ENCODE peak calls at places on chromosomes 16 and 17, in four cellular contexts. O is AG10803, W is left lung, K is neural crest cell. N is an unnamed sample.

GRCh38 chr17:47270946-47271705 is 17.5 kb downstream of the ITGB3 start:
- DNase-seq in K (no peak), W (no peak), O (no peak), N (no peak)

GRCh38 chr17:5373112-5373511 is 46.4 kb downstream of the NUP88 start:
- DNase-seq in W (no peak), O (no peak), K (no peak), N (no peak)

GRCh38 chr17:7384489-7385081 is 3.7 kb downstream of the TNK1 start:
- DNase-seq in W (no peak), O (no peak), K (no peak), N (no peak)

GRCh38 chr17:58995247-58995940 is 111.3 kb downstream of the TRIM37 start:
- DNase-seq in O (peak; percentile 34), K (no peak), W (no peak), N (no peak)

GRCh38 chr17:59892849-59893616 is at the start of the genes RPS6KB1 and TUBD1:
- DNase-seq in O (peak; percentile 99), K (peak; percentile 90), W (peak; percentile 98), N (peak; percentile 98)

GRCh38 chr17:21573961-21574610 is 118.2 kb upstream of the KCNJ18 start:
- DNase-seq in W (peak; percentile 67), O (peak; percentile 63), K (no peak), N (peak; percentile 20)

GRCh38 chr16:3063617-3064389 is 1.6 kb upstream of the IL32 start:
- DNase-seq in O (no peak), K (no peak), W (no peak), N (no peak)

GRCh38 chr17:77654861-77655260 is 303.6 kb upstream of the TNRC6C start:
- DNase-seq in W (no peak), O (no peak), K (no peak), N (no peak)

GRCh38 chr17:7499161-7499560 is 15.0 kb downstream of the POLR2A start:
- DNase-seq in O (no peak), W (no peak), K (no peak), N (no peak)

GRCh38 chr17:70820276-70820675 is 650.9 kb downstream of the KCNJ2 start:
- DNase-seq in W (no peak), O (peak; percentile 51), K (no peak), N (no peak)

GRCh38 chr17:80838381-80839345 is 153.0 kb upstream of the CHMP6 start:
- DNase-seq in W (no peak), K (no peak), O (no peak), N (no peak)

GRCh38 chr16:59905628-59906027 is 1171.5 kb upstream of the GOT2 start:
- DNase-seq in O (peak; percentile 34), W (no peak), K (no peak), N (no peak)

GRCh38 chr16:56780646-56781045 is 50.7 kb downstream of the NUP93 start:
- DNase-seq in O (peak; percentile 8), W (no peak), K (no peak), N (peak; percentile 7)

GRCh38 chr16:19437280-19437679 is 19.6 kb downstream of the TMC5 start:
- DNase-seq in W (no peak), O (no peak), K (no peak), N (no peak)

GRCh38 chr17:35930211-35931065 is at the start of gene RDM1:
- DNase-seq in W (peak; percentile 68), O (peak; percentile 12), K (peak; percentile 75), N (peak; percentile 94)

GRCh38 chr16:19165101-19165500 is 2.9 kb upstream of the SYT17 start:
- DNase-seq in W (no peak), K (no peak), O (no peak), N (no peak)

GRCh38 chr16:81465375-81465943 is 20.9 kb downstream of the CMIP start:
- DNase-seq in O (no peak), W (no peak), K (no peak), N (no peak)

GRCh38 chr16:48903054-48903453 is 293.1 kb upstream of the N4BP1 start:
- DNase-seq in O (no peak), W (no peak), K (peak; percentile 10), N (no peak)

GRCh38 chr16:48904333-48904732 is 294.4 kb upstream of the N4BP1 start:
- DNase-seq in O (no peak), K (no peak), W (no peak), N (no peak)

GRCh38 chr16:48899500-48899899 is 289.5 kb upstream of the N4BP1 start:
- DNase-seq in O (no peak), K (no peak), W (no peak), N (no peak)

GRCh38 chr16:48905632-48906031 is 295.7 kb upstream of the N4BP1 start:
- DNase-seq in O (no peak), W (no peak), K (no peak), N (no peak)

DNA sequence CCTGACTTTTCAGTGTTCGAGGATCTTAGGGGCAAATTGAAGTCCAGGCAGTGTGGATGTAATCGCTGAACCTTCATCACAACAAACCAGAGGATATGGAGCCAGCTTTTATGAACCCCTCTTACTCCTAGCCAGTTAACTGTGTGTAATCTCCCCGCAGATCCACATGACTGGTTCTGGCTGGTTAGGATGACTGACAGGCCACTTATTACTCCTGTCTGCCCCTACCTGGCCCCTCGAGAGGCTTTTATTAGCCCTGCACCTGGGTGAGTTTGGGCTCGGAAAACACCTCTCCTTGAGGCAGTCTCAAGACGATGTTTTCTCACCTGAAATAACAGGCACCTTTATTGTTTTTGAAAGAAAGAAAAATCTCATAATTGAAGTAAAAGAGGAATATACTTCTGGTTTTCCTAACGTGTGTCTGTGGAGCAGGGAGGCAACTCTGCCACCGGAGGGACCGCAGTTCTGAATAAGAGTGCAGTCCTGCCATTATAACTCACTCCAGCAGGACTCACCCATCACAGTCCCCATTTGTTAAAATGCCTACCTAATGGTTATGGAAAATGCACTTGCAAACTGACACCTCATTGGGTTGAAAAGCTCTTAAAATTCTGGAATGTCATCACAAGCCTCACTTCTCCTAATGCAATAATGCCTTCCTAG is 291.9 kb upstream of the N4BP1 start:
- DNase-seq in O (no peak), W (no peak), K (no peak), N (no peak)
- TF ChIP-seq CTCF in O (peak; percentile 12), W (no peak), K (peak; percentile 25), N (no peak)

GRCh38 chr17:82022310-82022980 is at the start of gene CENPX:
- DNase-seq in W (no peak), K (peak; percentile 42), O (no peak), N (no peak)
- TF ChIP-seq CTCF in W (no peak), K (no peak), O (no peak), N (no peak)

DNA sequence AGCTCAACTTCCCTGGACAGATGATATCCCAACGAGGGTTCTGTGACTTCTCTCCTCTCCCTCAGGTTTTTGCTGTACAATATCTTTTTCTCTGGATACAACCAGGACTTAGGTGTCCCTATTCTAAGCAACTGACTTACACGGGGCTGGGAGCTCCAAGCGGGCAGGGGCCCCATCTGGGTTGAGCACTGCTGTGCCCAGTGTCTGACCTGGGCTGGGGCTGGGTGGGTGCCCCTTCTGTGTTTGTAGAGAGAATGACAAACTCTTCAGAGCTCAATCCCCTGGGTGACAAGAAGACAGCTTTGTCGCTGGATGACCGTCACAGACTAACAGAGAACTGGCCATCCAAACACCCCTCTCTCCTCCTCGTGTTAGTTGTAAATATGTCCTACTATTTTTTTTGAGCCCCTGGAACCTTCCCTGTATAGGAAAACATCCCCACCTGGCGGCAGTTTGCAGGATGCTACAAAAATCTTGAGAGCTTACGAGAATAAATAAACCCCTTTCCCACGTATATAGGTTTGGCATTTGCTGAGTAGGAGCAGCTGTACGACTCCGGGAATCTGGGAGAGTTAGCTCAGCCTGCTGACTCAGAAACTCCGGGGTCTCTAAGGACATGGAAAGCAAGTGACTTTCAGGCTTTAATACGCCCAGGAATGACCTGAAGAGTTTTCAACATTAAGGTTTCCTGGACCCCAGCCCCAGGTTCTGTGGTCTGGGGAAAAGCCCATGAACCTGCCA is 23.7 kb upstream of the RCVRN start:
- DNase-seq in O (peak; percentile 76), K (peak; percentile 37), W (no peak), N (no peak)
- TF ChIP-seq CTCF in O (peak; percentile 65), K (peak; percentile 66), W (no peak), N (no peak)

GRCh38 chr17:52923658-52924057 is 765.1 kb upstream of the CA10 start:
- DNase-seq in W (no peak), O (no peak), K (no peak), N (no peak)
- TF ChIP-seq CTCF in W (no peak), O (no peak), K (no peak), N (no peak)

GRCh38 chr16:12283596-12283995 is 307.1 kb downstream of the SNX29 start:
- DNase-seq in K (no peak), W (no peak), O (no peak), N (no peak)
- TF ChIP-seq CTCF in K (no peak), W (no peak), O (no peak), N (no peak)

GRCh38 chr16:86753399-86753798 is 175.1 kb downstream of the FOXL1 start:
- DNase-seq in K (no peak), W (no peak), O (no peak), N (no peak)

GRCh38 chr16:86747761-86748160 is 169.4 kb downstream of the FOXL1 start:
- DNase-seq in K (no peak), O (no peak), W (no peak), N (no peak)

GRCh38 chr16:86752582-86753175 is 174.3 kb downstream of the FOXL1 start:
- DNase-seq in W (no peak), K (no peak), O (no peak), N (no peak)

GRCh38 chr16:86748643-86749042 is 170.3 kb downstream of the FOXL1 start:
- DNase-seq in K (no peak), W (no peak), O (no peak), N (no peak)

DNA sequence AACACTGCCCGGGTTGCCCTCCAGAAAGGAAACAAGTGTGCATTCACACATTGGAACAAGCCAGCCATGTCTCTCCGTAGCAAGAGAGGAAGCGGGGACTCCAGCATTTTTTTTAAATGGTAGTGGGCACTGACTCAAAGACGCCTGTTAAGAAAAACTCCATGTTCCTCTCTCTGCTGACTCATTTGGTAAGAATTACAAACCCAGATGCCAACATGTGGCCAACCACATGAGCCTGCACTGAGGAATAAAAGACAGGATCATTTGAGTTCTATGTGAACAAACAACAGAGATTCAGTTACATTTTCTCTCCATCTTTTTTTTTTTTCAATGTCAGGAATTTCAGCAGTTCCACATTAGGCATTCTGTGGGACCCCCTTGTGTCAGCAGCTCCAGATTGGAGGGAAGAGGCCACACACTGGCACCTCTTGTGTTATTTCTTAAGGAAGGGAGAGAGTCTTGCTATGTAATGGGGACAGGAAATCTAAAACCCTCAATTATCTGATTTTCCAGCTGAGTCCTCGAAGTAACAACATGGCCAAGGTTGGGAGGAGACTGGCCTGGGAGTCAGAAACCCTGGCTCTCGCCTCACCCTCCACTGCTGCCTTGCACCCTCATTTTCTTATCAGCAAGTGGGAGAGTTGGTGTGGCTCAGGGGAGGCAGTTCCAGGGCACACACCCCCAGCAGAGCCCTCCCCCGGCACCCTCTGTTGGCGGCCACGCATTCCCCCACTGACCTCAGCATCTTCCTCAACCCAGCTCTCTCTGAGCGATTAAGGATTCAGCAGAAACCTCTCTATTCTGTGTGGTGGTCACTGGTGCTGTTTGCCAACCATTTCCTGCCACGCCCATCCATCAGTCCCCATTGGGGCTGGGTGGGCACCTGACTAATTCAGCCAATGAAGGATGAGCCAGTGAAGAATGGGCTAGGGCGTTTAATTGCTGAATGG is 173.0 kb downstream of the FOXL1 start:
- DNase-seq in W (no peak), O (peak; percentile 88), K (no peak), N (no peak)
- TF ChIP-seq CTCF in W (no peak), O (no peak), K (no peak), N (no peak)

GRCh38 chr16:68094614-68094934 is 9.4 kb downstream of the NFATC3 start:
- DNase-seq in W (no peak), O (no peak), K (no peak), N (no peak)
- TF ChIP-seq CTCF in W (no peak), O (no peak), K (peak; percentile 2), N (no peak)

GRCh38 chr17:75069783-75070182 is 18.0 kb upstream of the SLC16A5 start:
- DNase-seq in K (no peak), O (peak; percentile 33), W (no peak), N (peak; percentile 35)
- TF ChIP-seq CTCF in K (no peak), O (peak; percentile 55), W (peak; percentile 34), N (no peak)